ENCODE peak calls at places on chromosomes 3 and 15, in four cellular contexts. G is SK-N-SH; X is heart left ventricle; M is activated T-cell treated with anti-CD3 and anti-CD28 coated beads, Interleukin-2, amount 50 U/mL, for 4 hours. B is an unnamed sample.

GRCh38 chr3:184758056-184758455 is 46.2 kb upstream of the MAGEF1 start:
- DNase-seq in M (no peak), X (no peak), G (no peak), B (no peak)

GRCh38 chr3:68997887-68998286 is 15.6 kb downstream of the EOGT start:
- DNase-seq in X (no peak), G (no peak), M (no peak), B (no peak)

GRCh38 chr15:51205050-51205707 is 110.5 kb upstream of the TNFAIP8L3 start:
- DNase-seq in X (no peak), G (no peak), M (no peak), B (no peak)

GRCh38 chr3:133927543-133928066 is 31.9 kb upstream of the RAB6B start:
- DNase-seq in X (peak), M (peak), G (peak), B (peak)

GRCh38 chr3:164208026-164208425 is 870.3 kb downstream of the SI start:
- DNase-seq in M (no peak), X (no peak), G (no peak), B (no peak)

GRCh38 chr3:10945683-10946287 is 46.8 kb upstream of the SLC6A1 start:
- DNase-seq in M (peak), G (peak), X (peak), B (peak)

GRCh38 chr15:72176743-72177142 is 20.8 kb downstream of the GRAMD2A start:
- DNase-seq in G (no peak), X (no peak), M (no peak), B (no peak)

GRCh38 chr3:143973352-143974021 is 1.9 kb downstream of the DIPK2A start:
- DNase-seq in G (no peak), M (no peak), X (peak), B (no peak)

GRCh38 chr15:72342385-72342784 is 22.4 kb upstream of the CELF6 start:
- DNase-seq in G (peak), X (no peak), M (peak), B (peak)

GRCh38 chr3:59908700-59909099 is 858.9 kb upstream of the CFAP20DC start:
- DNase-seq in G (no peak), M (no peak), X (no peak), B (no peak)

GRCh38 chr15:84598993-84599392 is 1.8 kb upstream of the ZSCAN2 start:
- DNase-seq in M (no peak), X (no peak), G (peak), B (peak)

GRCh38 chr3:98994128-98994762 is 92.8 kb upstream of the DCBLD2 start:
- DNase-seq in M (no peak), G (peak), X (no peak), B (no peak)

GRCh38 chr15:48577495-48577894 is 68.0 kb downstream of the FBN1 start:
- DNase-seq in M (no peak), G (no peak), X (no peak), B (no peak)

GRCh38 chr3:78728406-78729145 is 1039.2 kb downstream of the ROBO1 start:
- DNase-seq in M (no peak), X (peak), G (peak), B (peak)

GRCh38 chr3:146130881-146131371 is 30.1 kb downstream of the PLOD2 start:
- DNase-seq in X (no peak), G (no peak), M (no peak), B (no peak)

GRCh38 chr15:82919231-82919886 is 33.2 kb downstream of the HOMER2 start:
- DNase-seq in X (peak), M (no peak), G (no peak), B (no peak)

GRCh38 chr3:123084192-123084591 is 17.4 kb downstream of the PDIA5 start:
- DNase-seq in X (peak), G (no peak), M (no peak), B (no peak)

GRCh38 chr15:68346986-68347385 is 69.4 kb downstream of the FEM1B start:
- DNase-seq in M (no peak), G (no peak), X (no peak), B (no peak)

GRCh38 chr15:45720183-45720582 is 85.4 kb downstream of the SQOR start:
- DNase-seq in G (no peak), M (no peak), X (no peak), B (no peak)

GRCh38 chr15:52745326-52746161 is 44.6 kb downstream of the ONECUT1 start:
- DNase-seq in G (no peak), X (no peak), M (no peak), B (no peak)

GRCh38 chr3:131821376-131821775 is 213.4 kb downstream of the CPNE4 start:
- DNase-seq in M (no peak), X (no peak), G (no peak), B (no peak)

GRCh38 chr15:60444289-60444912 is 34.5 kb downstream of the ICE2 start:
- DNase-seq in G (peak), X (no peak), M (no peak), B (no peak)

GRCh38 chr15:91100561-91101355 is 701 bp downstream of the SV2B start:
- DNase-seq in X (no peak), M (no peak), G (peak), B (no peak)

GRCh38 chr3:132382688-132383194 is 34.6 kb upstream of the DNAJC13 start:
- DNase-seq in G (no peak), X (no peak), M (no peak), B (no peak)

GRCh38 chr3:15241341-15241740 is 35.3 kb downstream of the CAPN7 start:
- DNase-seq in X (no peak), G (no peak), M (peak), B (peak)

GRCh38 chr15:59485036-59485435 is 47.0 kb downstream of the FAM81A start:
- DNase-seq in X (no peak), G (no peak), M (no peak), B (no peak)

GRCh38 chr3:191958980-191959671 is 498.2 kb downstream of the PYDC2 start:
- DNase-seq in X (no peak), M (no peak), G (no peak), B (no peak)

GRCh38 chr3:72663429-72663828 is 184.8 kb downstream of the SHQ1 start:
- DNase-seq in M (no peak), X (no peak), G (no peak), B (no peak)

GRCh38 chr3:155404486-155404885 is 111.0 kb upstream of the STRIT1 start:
- DNase-seq in G (no peak), X (no peak), M (no peak), B (no peak)

GRCh38 chr3:195692361-195692700 is 28.4 kb upstream of the MUC20 start:
- DNase-seq in X (no peak), M (no peak), G (no peak), B (no peak)

GRCh38 chr3:114496874-114497273 is 203.0 kb downstream of the TIGIT start:
- DNase-seq in X (no peak), G (no peak), M (no peak), B (no peak)

GRCh38 chr3:88809993-88810392 is 297.4 kb upstream of the EPHA3 start:
- DNase-seq in M (no peak), X (no peak), G (no peak), B (no peak)

GRCh38 chr15:77909131-77909940 is 168.2 kb downstream of the TBC1D2B start:
- DNase-seq in M (no peak), G (no peak), X (peak), B (peak)

GRCh38 chr3:171809513-171810277 is 588 bp downstream of the PLD1 start:
- DNase-seq in X (peak), G (peak), M (peak), B (peak)